ENCODE peak calls at places on chromosomes 7 and 10, in four cellular contexts. J is mesothelial cell of epicardium, M is suprapubic skin, I is GM20000. A is an unnamed sample.

GRCh38 chr10:128035557-128035973 is 90.7 kb downstream of the MKI67 start:
- DNase-seq in J (no peak), M (no peak), I (peak; percentile 77), A (no peak)

GRCh38 chr10:79132681-79133381 is 64.1 kb downstream of the ZMIZ1 start:
- DNase-seq in J (no peak), M (no peak), I (no peak), A (no peak)

GRCh38 chr7:101854084-101854865 is 36.8 kb downstream of the CUX1 start:
- DNase-seq in J (no peak), M (no peak), I (no peak), A (no peak)

GRCh38 chr7:123633553-123633952 is 22.1 kb upstream of the LMOD2 start:
- DNase-seq in J (no peak), M (no peak), I (no peak), A (no peak)

GRCh38 chr10:35329520-35329919 is 6.8 kb upstream of the CCNY start:
- DNase-seq in J (no peak), M (no peak), I (no peak), A (no peak)

GRCh38 chr7:131690446-131690845 is 134.0 kb upstream of the PODXL start:
- DNase-seq in J (no peak), M (no peak), I (no peak), A (no peak)

GRCh38 chr7:98594787-98595186 is 22.3 kb upstream of the NPTX2 start:
- DNase-seq in J (no peak), M (no peak), I (no peak), A (no peak)

GRCh38 chr10:29329420-29329819 is 40.5 kb downstream of the LYZL1 start:
- DNase-seq in J (no peak), M (no peak), I (no peak), A (no peak)

GRCh38 chr7:54985405-54986360 is 33.1 kb upstream of the EGFR start:
- DNase-seq in J (no peak), M (no peak), I (no peak), A (no peak)

GRCh38 chr7:14754631-14755030 is 147.9 kb downstream of the DGKB start:
- DNase-seq in J (no peak), M (no peak), I (no peak), A (no peak)

GRCh38 chr7:85927226-85927625 is 716.5 kb upstream of the GRM3 start:
- DNase-seq in J (no peak), M (no peak), I (no peak), A (no peak)

GRCh38 chr10:127918570-127918969 is 11.7 kb downstream of the PTPRE start:
- DNase-seq in J (no peak), M (no peak), I (no peak), A (peak; percentile 44)

GRCh38 chr10:114697061-114697598 is 39.1 kb upstream of the ABLIM1 start:
- DNase-seq in J (no peak), M (no peak), I (no peak), A (no peak)

GRCh38 chr7:44183386-44183785 is 5.9 kb downstream of the GCK start:
- DNase-seq in J (no peak), M (no peak), I (no peak), A (no peak)

GRCh38 chr10:107317592-107317991 is 153.1 kb upstream of the SORCS1 start:
- DNase-seq in J (no peak), M (no peak), I (no peak), A (no peak)

GRCh38 chr7:28102778-28103177 is 77.8 kb downstream of the JAZF1 start:
- DNase-seq in J (no peak), M (no peak), I (no peak), A (no peak)

GRCh38 chr7:31061185-31061584 is 9.1 kb downstream of the ADCYAP1R1 start:
- DNase-seq in J (no peak), M (no peak), I (no peak), A (no peak)

GRCh38 chr7:31058688-31059087 is 6.6 kb downstream of the ADCYAP1R1 start:
- DNase-seq in J (no peak), M (no peak), I (no peak), A (no peak)

GRCh38 chr7:31056775-31057346 is 4.8 kb downstream of the ADCYAP1R1 start:
- DNase-seq in J (no peak), M (no peak), I (no peak), A (no peak)

GRCh38 chr7:31058122-31058521 is 6.0 kb downstream of the ADCYAP1R1 start:
- DNase-seq in J (no peak), M (no peak), I (no peak), A (no peak)

DNA sequence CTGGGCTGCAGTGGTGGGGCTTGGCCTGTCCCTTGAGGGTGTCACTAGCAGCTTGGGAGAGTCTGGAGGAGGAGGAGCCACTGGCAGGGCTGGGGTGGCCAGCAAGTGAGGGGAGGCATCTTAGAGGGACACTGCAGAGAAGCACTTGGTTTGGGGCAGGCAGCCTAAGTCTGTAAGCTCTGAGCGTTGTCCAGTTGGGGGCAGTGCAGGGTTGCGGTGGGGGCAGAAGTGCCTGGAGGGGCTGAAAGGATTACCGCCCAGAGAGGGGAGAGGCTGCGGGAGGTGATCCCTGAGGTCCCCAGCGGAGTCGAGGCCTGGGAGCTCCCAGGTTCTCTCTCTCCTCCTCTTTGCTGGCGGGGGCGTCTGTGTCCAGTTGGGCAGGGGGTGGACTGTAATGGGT is 7.4 kb downstream of the ADCYAP1R1 start:
- DNase-seq in J (no peak), M (no peak), I (no peak), A (no peak)
- TF ChIP-seq CTCF in J (no peak), M (no peak), I (no peak), A (peak; percentile 37)

DNA sequence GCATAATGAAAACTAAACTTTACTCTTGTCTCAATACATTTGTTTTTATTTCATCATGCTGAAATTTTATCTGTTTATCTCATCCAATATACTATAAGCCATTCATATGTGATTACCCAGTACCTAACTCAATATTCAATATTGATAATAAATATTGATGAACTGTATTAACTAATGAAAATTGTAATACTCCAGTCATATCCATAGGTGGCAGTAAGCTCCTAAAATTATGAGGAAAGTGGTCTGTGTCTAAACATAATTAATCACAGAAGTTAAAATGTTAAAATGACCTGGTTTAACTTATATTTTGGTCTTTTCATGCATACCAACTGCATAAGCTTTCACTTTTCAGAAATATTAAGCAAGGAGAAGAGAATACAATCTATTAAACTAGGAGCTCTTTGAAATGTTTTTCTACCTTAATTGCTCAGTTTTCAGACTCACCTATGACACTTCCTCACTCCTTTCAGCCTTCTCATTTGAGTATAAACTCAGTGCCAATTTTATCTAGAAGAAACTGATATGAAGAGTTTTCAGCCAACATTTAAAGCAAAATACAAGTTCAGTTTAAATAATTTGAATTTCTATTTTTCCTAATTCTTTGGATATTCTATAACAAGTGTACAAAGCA is 30.5 kb upstream of the VWDE start:
- DNase-seq in J (no peak), M (no peak), I (peak; percentile 14), A (no peak)
- TF ChIP-seq CTCF in J (peak; percentile 75), M (no peak), I (no peak), A (peak; percentile 73)

DNA sequence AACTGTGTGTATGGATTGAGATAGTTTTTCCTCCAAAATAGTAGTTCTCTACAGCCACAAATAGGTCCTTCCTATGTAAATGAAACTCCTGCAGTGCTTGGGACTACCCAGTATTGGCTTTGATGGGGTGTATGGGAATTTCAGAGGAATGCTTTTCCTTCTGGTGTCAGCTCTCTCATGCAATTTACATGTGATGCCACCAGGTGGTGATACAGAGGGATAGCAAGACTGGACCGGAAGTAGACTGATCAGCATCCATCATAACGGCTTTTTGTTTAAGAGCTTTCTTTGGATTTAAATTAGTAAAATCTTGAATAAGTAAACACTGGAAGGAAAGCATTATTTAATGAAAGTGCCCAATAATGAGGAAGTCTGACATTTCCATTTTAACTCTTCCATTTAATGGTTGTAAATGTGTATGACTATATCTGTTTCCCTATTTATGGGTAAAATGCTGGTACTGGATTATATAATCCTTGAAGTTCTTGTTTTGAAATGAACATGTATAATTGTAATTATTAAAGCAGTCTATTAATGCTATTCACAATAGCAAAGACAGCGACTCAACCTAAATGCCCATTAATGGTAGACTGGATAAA is 22.7 kb downstream of the DYNC1I1 start:
- DNase-seq in J (no peak), M (no peak), I (no peak), A (no peak)
- TF ChIP-seq CTCF in J (no peak), M (no peak), I (peak; percentile 33), A (peak; percentile 67)

DNA sequence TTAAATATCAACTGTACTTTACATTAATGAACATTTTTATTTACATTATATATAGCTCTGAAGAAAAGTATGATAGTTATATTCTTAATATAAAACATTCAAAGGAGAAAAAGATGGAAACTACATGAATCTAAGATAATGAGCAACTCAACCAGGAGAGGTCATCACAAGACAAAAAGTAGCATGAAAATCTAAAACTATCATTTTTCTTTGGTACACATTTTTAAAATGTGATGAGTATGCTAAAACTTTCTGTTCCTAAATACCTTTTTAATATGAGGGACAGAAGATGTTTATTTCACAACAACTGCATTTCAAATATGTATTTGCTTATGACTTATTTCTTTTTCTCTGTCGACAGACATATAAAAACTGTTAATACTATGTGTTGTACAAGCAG is 2.4 kb downstream of the CNTNAP2 start:
- DNase-seq in J (no peak), M (no peak), I (no peak), A (no peak)
- TF ChIP-seq CTCF in J (no peak), M (no peak), I (no peak), A (no peak)

DNA sequence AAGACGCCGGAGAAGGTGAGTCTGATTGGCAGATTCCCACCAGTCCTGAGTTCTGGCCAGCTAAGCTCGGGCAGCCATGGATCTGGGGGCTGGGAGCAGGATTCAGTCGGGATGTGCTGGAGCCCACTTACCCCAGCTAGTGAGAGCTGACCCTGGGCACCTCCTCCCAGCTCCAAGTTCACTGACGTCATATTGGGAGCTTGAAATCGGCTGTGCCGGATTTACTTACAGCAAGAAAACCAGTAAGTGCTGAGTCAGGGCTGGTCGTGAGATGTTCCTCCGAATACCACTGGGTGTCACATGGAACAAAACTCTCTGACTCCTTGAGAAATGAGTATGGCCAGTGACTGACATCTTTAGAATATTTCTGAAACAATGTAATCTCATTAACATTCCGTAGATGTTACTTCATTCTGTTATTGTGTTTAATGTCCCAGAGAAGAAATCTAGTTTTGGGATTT is 621.2 kb downstream of the SDK1 start:
- DNase-seq in J (no peak), M (no peak), I (no peak), A (no peak)
- TF ChIP-seq CTCF in J (no peak), M (peak; percentile 7), I (no peak), A (peak; percentile 64)

GRCh38 chr10:58979713-58980112 is 196.7 kb upstream of the PHYHIPL start:
- DNase-seq in J (no peak), M (no peak), I (no peak), A (no peak)

GRCh38 chr10:58981051-58981450 is 195.4 kb upstream of the PHYHIPL start:
- DNase-seq in J (no peak), M (no peak), I (no peak), A (no peak)

GRCh38 chr10:58982470-58983239 is 193.8 kb upstream of the PHYHIPL start:
- DNase-seq in J (no peak), M (no peak), I (no peak), A (no peak)

GRCh38 chr10:58985216-58985615 is 191.2 kb upstream of the PHYHIPL start:
- DNase-seq in J (no peak), M (no peak), I (no peak), A (no peak)

DNA sequence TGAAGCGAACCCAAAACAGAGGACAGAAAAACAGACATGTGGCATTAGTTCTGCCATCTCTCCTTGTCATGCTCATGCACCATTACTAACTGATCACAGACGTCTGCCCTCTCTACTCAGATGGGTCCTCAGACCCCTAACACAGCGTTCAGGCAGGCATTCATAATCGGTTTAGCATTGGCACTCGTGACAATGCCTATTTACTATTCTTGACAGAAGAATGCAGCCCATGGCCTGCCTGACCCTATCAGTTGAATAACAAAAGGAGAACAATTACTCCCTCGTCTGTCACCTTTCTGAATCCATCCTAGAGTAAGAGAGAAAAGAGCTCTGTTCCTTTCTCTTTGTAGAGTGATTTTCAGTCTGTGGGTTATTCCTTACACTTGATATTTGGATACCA is 194.6 kb upstream of the PHYHIPL start:
- DNase-seq in J (no peak), M (no peak), I (no peak), A (no peak)
- TF ChIP-seq CTCF in J (no peak), M (no peak), I (no peak), A (no peak)

A was measured in type B pancreatic cell.